ENCODE peak calls at places on chromosomes 13 and 19, in five cellular contexts. V, A, F, U and H are unnamed samples. For H3K27me3, the result is how much of the 10 kb centered on the place peaks cover.

GRCh38 chr13:32126298-32126697 is 94.7 kb downstream of the FRY start:
- DNase-seq in V (no peak), A (no peak), F (no peak), U (no peak), H (no peak)

GRCh38 chr13:95349267-95349666 is 48.0 kb upstream of the ABCC4 start:
- DNase-seq in V (no peak), A (no peak), F (peak), U (no peak), H (no peak)

GRCh38 chr13:113861433-113862030 is 2.3 kb downstream of the GAS6 start:
- DNase-seq in V (no peak), A (no peak), F (no peak), U (peak), H (peak)

GRCh38 chr13:48038763-48039162 is 1.2 kb downstream of the NUDT15 start:
- DNase-seq in V (no peak), A (no peak), F (no peak), U (no peak), H (no peak)

GRCh38 chr19:12720296-12720695 is 3.4 kb downstream of the TNPO2 start:
- DNase-seq in V (no peak), A (no peak), F (no peak), U (no peak), H (no peak)

GRCh38 chr13:98780451-98780850 is 28.0 kb upstream of the SLC15A1 start:
- DNase-seq in V (no peak), A (no peak), F (no peak), U (no peak), H (no peak)

GRCh38 chr19:23516266-23516665 is 121.0 kb upstream of the ZNF91 start:
- DNase-seq in V (no peak), A (no peak), F (no peak), U (no peak), H (no peak)

GRCh38 chr19:14957464-14957863 is 16.2 kb downstream of the OR7C2 start:
- DNase-seq in V (no peak), A (no peak), F (no peak), U (no peak), H (no peak)

GRCh38 chr13:71879129-71879535 is 12.1 kb upstream of the DACH1 start:
- DNase-seq in V (no peak), A (no peak), F (peak), U (no peak), H (no peak)

GRCh38 chr13:50729177-50729576 is 114.3 kb downstream of the DLEU7 start:
- DNase-seq in V (no peak), A (no peak), F (no peak), U (no peak), H (no peak)

GRCh38 chr13:37667631-37668161 is 69.1 kb upstream of the POSTN start:
- DNase-seq in V (no peak), A (no peak), F (no peak), U (no peak), H (no peak)

DNA sequence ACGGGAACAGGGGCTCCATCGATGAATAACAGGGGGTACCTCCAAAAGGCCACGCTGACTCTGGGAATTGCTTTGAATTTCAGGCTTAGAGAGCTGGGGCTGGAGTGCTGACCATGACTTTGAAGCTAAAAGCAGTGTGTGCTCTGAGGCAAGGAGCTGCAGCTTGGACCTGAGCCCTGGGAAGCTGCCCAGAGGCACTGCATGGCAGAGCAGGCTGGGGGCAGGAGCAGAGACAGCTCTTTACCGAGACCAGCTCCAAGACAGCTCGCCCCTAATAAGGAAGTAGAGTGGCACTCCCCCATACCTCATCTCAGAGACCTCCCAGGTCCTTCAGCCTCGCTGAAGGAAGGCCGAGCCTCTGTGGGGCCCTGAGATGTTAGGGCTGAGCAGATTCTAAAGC is 200.2 kb downstream of the COL4A1 start:
- DNase-seq in V (peak), A (no peak), F (peak), U (peak), H (no peak)
- H3K27ac ChIP-seq in V (peak), A (no peak), F (no peak), U (peak), H (no peak)

GRCh38 chr19:50693064-50693975 is 26.3 kb downstream of the SHANK1 start:
- DNase-seq in V (no peak), A (no peak), F (no peak), U (no peak), H (no peak)
- H3K27me3 ChIP-seq in V (half or more), A (half or more), F (half or more), U (under half), H (under half)

DNA sequence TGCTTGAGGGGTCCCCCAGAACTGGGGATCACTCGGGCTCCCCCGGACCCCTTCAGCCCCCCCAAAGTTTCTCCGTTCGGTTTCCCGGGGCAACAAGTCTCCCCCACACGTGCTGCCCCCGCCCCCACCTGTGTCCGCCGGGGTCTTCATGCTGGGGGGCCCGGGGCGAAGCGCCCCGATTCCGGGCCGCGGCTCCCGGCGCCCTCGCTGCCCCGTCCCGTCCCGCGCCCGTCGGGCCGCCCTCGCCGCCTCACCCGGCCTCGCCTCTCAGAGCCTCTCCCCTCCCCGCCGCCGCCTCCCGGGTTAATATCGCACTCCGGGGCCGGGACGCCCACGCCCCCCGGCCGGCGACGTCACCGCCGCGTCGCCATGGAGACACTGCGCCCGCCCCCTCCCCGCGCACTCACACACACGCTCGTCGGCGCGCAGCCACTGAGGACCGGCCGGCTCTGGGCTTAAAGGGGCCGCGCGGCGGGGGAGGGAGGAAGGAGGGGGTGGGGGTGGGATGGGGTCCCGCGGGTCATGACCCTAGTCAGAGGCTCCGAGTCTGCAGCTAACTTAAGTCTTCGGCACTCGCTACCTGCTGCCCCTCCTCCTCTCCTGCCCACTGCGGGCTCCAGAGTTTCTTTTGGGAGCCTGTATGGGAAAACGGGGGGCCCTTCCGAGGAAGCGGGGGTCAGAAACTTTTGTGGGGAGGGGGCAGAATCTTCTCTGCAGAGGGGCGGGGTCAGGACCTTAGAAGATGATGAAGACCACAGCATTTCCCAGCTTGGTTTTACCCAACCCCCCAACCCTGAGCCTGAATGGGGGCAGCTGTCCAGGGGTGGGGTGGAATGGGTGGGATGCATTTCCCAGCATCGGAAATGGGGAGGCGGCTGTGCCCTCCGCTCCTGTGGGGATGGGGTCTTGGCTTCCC is at the start of gene ERF:
- DNase-seq in V (peak), A (peak), F (peak), U (peak), H (peak)
- TF ChIP-seq CTCF in V (no peak), A (no peak), F (no peak), U (no peak), H (no peak)

GRCh38 chr13:24225062-24225461 is 64.5 kb downstream of the SPATA13 start:
- DNase-seq in V (no peak), A (no peak), F (no peak), U (no peak), H (no peak)

GRCh38 chr13:24223341-24224231 is 63.1 kb downstream of the SPATA13 start:
- DNase-seq in V (no peak), A (no peak), F (no peak), U (no peak), H (no peak)

GRCh38 chr13:24225930-24226329 is 65.4 kb downstream of the SPATA13 start:
- DNase-seq in V (no peak), A (no peak), F (no peak), U (no peak), H (no peak)

GRCh38 chr13:24222756-24223155 is 62.2 kb downstream of the SPATA13 start:
- DNase-seq in V (no peak), A (no peak), F (no peak), U (no peak), H (no peak)

DNA sequence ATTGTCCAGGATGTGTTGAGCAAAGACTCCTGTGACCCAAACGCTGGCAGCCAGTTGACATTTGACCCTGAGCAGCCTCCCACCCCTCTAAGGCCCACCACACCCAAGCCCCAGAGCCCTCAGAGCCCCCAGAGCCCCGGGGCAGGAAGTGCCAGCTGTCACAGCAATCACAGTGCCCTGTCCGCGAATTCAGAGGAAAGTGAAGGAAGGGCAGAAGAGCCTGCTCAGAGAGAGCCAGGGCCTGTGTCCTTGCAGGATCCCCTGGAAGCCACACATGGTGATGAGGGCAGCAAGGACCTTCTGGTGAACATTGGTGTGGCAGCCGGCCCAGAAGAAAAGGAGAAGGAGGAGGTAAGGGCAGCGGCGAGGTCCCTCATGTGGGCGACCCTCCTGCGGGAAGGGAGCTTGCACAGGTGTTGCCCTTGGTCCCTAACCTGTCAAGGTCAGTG is 63.7 kb downstream of the SPATA13 start:
- DNase-seq in V (no peak), A (no peak), F (no peak), U (no peak), H (no peak)
- H3K27ac ChIP-seq in V (peak), A (no peak), F (no peak), U (peak), H (peak)

GRCh38 chr19:378706-379105 is 30.2 kb downstream of the C2CD4C start:
- DNase-seq in V (no peak), A (no peak), F (no peak), U (no peak), H (no peak)
- H3K27me3 ChIP-seq in V (under half), A (under half), F (under half), U (under half), H (under half)